ENCODE peak calls at places on chromosomes 6 and 20, in four cellular contexts. O is uterus, L is testis, F is right cardiac atrium. E is an unnamed sample.

GRCh38 chr20:20821496-20822260 is 109.2 kb upstream of the RALGAPA2 start:
- DNase-seq in O (no peak), L (no peak), F (no peak), E (peak)

GRCh38 chr20:4720121-4720976 is 1.4 kb upstream of the PRND start:
- DNase-seq in O (peak), L (peak), F (peak), E (peak)

GRCh38 chr6:76264466-76264865 is 192.0 kb upstream of the IMPG1 start:
- DNase-seq in O (no peak), L (no peak), F (no peak), E (no peak)

GRCh38 chr6:20882014-20882413 is 347.8 kb downstream of the CDKAL1 start:
- DNase-seq in O (no peak), L (no peak), F (no peak), E (no peak)

GRCh38 chr6:32940656-32941411 is at the start of gene HLA-DMB:
- DNase-seq in O (peak), L (peak), F (peak), E (peak)

GRCh38 chr20:41738584-41739193 is 120.5 kb upstream of the CHD6 start:
- DNase-seq in O (no peak), L (peak), F (peak), E (peak)

GRCh38 chr20:63733117-63733516 is 3.3 kb upstream of the LIME1 start:
- DNase-seq in O (no peak), L (no peak), F (peak), E (no peak)

GRCh38 chr6:34391023-34391485 is 1.4 kb downstream of the NUDT3 start:
- DNase-seq in O (peak), L (peak), F (peak), E (no peak)

GRCh38 chr6:143090314-143091044 is 29.8 kb downstream of the AIG1 start:
- DNase-seq in O (no peak), L (no peak), F (no peak), E (no peak)

GRCh38 chr6:151100326-151100725 is 139.4 kb upstream of the AKAP12 start:
- DNase-seq in O (no peak), L (no peak), F (no peak), E (no peak)

GRCh38 chr6:1263039-1263849 is 48.7 kb upstream of the FOXQ1 start:
- DNase-seq in O (no peak), L (no peak), F (peak), E (no peak)

GRCh38 chr6:1575213-1576041 is 34.3 kb upstream of the FOXC1 start:
- DNase-seq in O (no peak), L (no peak), F (peak), E (no peak)

GRCh38 chr20:6606651-6607050 is 160.8 kb upstream of the BMP2 start:
- DNase-seq in O (no peak), L (no peak), F (no peak), E (no peak)

GRCh38 chr20:11001767-11002540 is 328.2 kb upstream of the JAG1 start:
- DNase-seq in O (no peak), L (no peak), F (no peak), E (no peak)

GRCh38 chr20:16761305-16761829 is 13.2 kb downstream of the OTOR start:
- DNase-seq in O (peak), L (peak), F (no peak), E (peak)

GRCh38 chr6:96075826-96076225 is 60.1 kb downstream of the FUT9 start:
- DNase-seq in O (no peak), L (no peak), F (no peak), E (no peak)

DNA sequence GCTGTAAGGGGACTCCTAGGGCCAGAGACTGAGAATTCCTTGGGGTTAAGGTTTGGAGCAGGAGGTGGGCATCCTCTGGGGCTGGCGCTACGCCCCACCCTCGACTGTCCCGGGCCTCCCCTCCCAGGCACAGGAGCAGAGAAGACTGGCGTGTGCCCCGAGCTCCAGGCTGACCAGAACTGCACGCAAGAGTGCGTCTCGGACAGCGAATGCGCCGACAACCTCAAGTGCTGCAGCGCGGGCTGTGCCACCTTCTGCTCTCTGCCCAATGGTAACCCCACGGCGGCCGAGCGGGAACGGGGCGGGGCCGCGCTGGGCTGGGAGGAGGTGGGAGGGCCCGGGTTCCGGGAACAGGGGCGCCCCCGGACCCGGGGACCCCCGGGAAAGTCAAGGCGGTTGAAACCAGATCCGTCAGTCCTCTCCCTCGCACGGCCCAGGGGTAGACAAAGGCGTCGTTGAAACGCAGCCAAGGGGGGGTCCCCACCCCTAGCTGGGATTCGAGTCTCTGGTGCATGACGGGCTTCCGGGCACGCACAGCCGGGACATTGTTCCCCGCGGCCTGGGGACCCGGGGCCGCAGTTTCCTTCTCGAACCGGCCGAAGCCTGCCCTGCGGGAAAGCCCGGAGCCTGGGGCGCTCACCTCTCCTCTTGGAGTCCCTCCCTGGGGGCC is 844 bp downstream of the WFDC2 start:
- DNase-seq in O (no peak), L (peak), F (peak), E (peak)
- H3K4me3 ChIP-seq in O (peak), L (peak), F (peak), E (peak)

GRCh38 chr6:41638801-41639555 is 710 bp downstream of the MDFI start:
- DNase-seq in O (no peak), L (peak), F (peak), E (peak)

GRCh38 chr6:41640436-41640835 is 2.2 kb downstream of the MDFI start:
- DNase-seq in O (no peak), L (no peak), F (peak), E (no peak)

GRCh38 chr6:41638002-41638800 is at the start of gene MDFI:
- DNase-seq in O (no peak), L (peak), F (peak), E (peak)

GRCh38 chr6:41641352-41641925 is 3.2 kb downstream of the MDFI start:
- DNase-seq in O (no peak), L (no peak), F (no peak), E (no peak)

GRCh38 chr6:41639556-41640371 is 1.5 kb downstream of the MDFI start:
- DNase-seq in O (no peak), L (peak), F (peak), E (no peak)
- H3K4me3 ChIP-seq in O (no peak), L (no peak), F (no peak), E (peak)

GRCh38 chr6:31208506-31208905 is 38.0 kb upstream of the POU5F1 start:
- DNase-seq in O (no peak), L (no peak), F (no peak), E (peak)

GRCh38 chr6:31205638-31206037 is 35.2 kb upstream of the POU5F1 start:
- DNase-seq in O (no peak), L (no peak), F (no peak), E (no peak)

GRCh38 chr6:31202259-31203166 is 32.0 kb upstream of the POU5F1 start:
- DNase-seq in O (no peak), L (no peak), F (no peak), E (no peak)

GRCh38 chr6:31204751-31205145 is 34.3 kb upstream of the POU5F1 start:
- DNase-seq in O (no peak), L (no peak), F (no peak), E (no peak)

DNA sequence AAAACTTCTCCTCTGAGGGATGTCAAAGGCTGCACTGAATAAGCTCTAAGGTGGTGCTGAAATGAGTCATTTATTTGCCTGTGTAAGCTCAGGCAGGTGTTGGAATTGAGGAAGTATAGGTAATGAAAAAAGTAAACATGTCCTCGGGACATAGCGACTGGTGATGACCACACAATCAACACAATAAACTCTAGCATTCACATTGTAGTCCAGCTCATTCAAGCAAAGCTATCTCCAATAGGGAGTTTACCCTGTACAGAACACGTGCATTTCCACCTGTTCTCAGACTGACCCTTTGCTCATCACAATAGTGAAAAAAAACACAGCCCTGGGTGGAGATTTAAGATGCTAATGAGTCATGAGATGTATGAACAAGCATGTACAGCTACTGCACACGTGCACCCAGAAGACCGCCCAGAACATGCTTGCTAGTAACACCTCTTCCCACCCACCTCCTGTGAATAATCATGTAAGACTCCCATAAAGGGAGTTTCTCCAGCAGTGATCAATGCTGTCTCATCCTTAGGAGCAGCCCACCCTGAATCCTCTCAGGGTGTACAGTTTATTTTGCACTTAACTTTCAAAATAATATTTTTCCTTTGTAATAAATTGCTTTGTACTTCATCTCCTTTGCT is 33.0 kb upstream of the POU5F1 start:
- DNase-seq in O (peak), L (no peak), F (no peak), E (no peak)
- H3K4me3 ChIP-seq in O (peak), L (peak), F (peak), E (no peak)

DNA sequence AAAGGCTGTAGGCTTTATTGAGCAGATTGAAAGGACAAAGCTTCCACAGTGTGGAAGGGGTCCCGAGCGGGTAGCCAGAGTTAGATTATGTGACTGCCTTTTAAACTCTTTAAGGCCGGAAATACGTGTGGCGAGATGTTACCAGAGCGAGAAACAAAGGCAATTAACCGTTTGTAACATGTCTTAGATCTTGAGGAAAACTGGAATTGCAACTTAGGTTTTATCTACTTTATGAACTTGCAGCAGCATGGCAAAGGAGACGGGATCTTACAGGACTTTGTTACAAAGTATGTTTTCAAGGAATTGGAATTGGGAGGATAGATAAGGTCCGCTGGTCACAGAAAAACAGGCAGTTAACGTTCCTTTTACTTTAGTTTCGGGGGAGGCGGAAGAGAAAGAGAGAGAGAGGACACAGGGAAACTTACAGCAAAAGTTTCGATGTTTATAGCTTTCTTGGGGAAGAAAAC is 594.7 kb upstream of the ADGRB3 start:
- DNase-seq in O (no peak), L (peak), F (no peak), E (peak)
- H3K4me3 ChIP-seq in O (no peak), L (peak), F (peak), E (no peak)

DNA sequence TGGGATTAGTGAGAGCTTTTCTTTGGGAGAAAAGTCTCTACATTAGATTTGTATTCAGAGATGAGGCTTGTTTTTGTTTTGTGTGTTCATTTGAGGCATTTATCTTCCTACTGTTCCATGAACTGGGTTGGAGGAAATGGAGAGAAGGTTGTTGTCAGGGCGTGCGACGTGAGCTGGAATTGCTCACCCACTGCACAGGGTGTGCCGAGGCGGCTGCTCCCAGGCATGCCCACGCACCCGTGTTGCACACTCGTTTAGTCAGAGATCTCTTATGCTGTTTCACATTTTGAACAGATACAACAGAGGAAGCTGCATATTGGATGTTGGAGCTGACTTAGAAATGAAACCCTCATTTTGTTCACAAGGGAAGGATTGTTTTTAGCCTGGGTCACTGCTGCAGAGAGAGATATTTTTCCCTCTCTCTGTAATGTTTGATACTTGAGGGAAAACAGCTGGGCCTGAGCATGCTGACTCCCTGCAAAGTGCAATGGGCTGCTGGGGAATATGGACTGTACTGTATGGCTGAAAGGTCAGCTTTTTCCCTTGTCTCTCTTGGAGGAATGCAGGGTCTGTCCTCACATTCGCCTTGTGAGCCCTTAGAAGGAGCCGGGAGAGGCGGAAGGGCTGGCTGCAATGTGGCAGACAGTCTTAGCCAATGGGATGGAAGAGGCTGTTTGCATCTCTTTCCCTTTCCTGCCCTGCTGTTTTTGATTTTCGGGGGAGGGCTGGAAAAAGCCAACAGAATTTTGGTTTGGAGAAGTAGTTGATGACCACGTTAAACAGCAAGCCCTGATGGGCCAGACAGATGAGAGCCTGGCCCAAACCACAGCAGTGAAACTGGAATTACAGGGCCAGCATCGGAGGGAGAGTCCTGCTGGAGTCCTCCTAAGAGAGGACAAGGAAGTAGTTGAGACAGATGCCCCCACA is 170.8 kb downstream of the SASH1 start:
- DNase-seq in O (peak), L (no peak), F (peak), E (no peak)
- H3K4me3 ChIP-seq in O (no peak), L (no peak), F (no peak), E (no peak)

GRCh38 chr6:56043761-56044160 is 168.4 kb upstream of the BMP5 start:
- DNase-seq in O (no peak), L (no peak), F (no peak), E (no peak)

GRCh38 chr6:56040875-56041274 is 165.5 kb upstream of the BMP5 start:
- DNase-seq in O (no peak), L (no peak), F (no peak), E (no peak)

GRCh38 chr6:56043076-56043475 is 167.7 kb upstream of the BMP5 start:
- DNase-seq in O (no peak), L (no peak), F (no peak), E (no peak)

GRCh38 chr6:56040271-56040670 is 164.9 kb upstream of the BMP5 start:
- DNase-seq in O (no peak), L (no peak), F (no peak), E (no peak)

DNA sequence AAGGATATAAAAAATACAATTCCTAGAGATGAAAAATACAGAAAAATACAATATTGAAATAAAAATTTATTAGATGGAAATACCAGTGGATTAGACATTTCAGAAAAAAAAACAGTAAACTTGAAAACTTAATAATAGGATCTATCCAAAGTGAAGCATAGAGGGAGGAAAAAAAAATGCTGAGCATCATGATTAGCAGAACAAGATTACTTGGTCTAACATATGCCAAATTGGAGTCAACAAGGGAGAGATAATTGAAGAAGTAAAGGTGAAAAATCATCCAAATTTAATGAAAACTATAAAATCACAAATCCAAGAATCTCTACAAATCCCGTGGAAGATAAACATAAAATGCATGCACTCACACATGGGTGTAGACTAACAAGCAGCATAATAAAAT is 166.2 kb upstream of the BMP5 start:
- DNase-seq in O (no peak), L (no peak), F (no peak), E (no peak)
- H3K4me3 ChIP-seq in O (no peak), L (no peak), F (no peak), E (no peak)